ENCODE peak calls at places on chromosomes 6 and 20, in ten cellular contexts. One of them, this sample, is unnamed.
A peak's percentile ranks its signal among the peaks of the same experiment; 100 is the strongest.

GRCh38 chr6:1767481-1768246 is 157.9 kb downstream of the FOXC1 start:
- DNase-seq in hypothalamus: no peak
- DNase-seq in HCT116: no peak
- DNase-seq in MM.1S: peak; percentile 49
- DNase-seq in T-helper 2 cell: no peak
- DNase-seq in NCI-H1092 treated with DMSO at 0.1 percent for 48 hours: no peak
- DNase-seq in cardiac muscle cell: peak; percentile 91
- DNase-seq in nephron progenitor cell: no peak
- DNase-seq in NCI-H1417: no peak
- DNase-seq in NCI-H1105: no peak
- DNase-seq in this sample: no peak

GRCh38 chr20:39358052-39358451 is 395.9 kb downstream of the DHX35 start:
- DNase-seq in hypothalamus: no peak
- DNase-seq in HCT116: no peak
- DNase-seq in MM.1S: peak; percentile 71
- DNase-seq in T-helper 2 cell: no peak
- DNase-seq in NCI-H1092 treated with DMSO at 0.1 percent for 48 hours: peak; percentile 25
- DNase-seq in cardiac muscle cell: no peak
- DNase-seq in nephron progenitor cell: no peak
- DNase-seq in NCI-H1417: no peak
- DNase-seq in NCI-H1105: no peak
- DNase-seq in this sample: no peak

GRCh38 chr20:39988991-39989390 is 700.0 kb downstream of the MAFB start:
- DNase-seq in hypothalamus: no peak
- DNase-seq in HCT116: no peak
- DNase-seq in MM.1S: no peak
- DNase-seq in T-helper 2 cell: no peak
- DNase-seq in NCI-H1092 treated with DMSO at 0.1 percent for 48 hours: no peak
- DNase-seq in cardiac muscle cell: no peak
- DNase-seq in nephron progenitor cell: no peak
- DNase-seq in NCI-H1417: no peak
- DNase-seq in NCI-H1105: no peak
- DNase-seq in this sample: no peak

GRCh38 chr6:85389180-85389797 is 60.6 kb upstream of the NT5E start:
- DNase-seq in hypothalamus: no peak
- DNase-seq in HCT116: no peak
- DNase-seq in MM.1S: no peak
- DNase-seq in T-helper 2 cell: no peak
- DNase-seq in NCI-H1092 treated with DMSO at 0.1 percent for 48 hours: no peak
- DNase-seq in cardiac muscle cell: no peak
- DNase-seq in nephron progenitor cell: no peak
- DNase-seq in NCI-H1417: no peak
- DNase-seq in NCI-H1105: no peak
- DNase-seq in this sample: no peak

GRCh38 chr20:23446505-23446904 is 6.2 kb downstream of the CST11 start:
- DNase-seq in hypothalamus: no peak
- DNase-seq in HCT116: peak; percentile 35
- DNase-seq in MM.1S: peak; percentile 29
- DNase-seq in T-helper 2 cell: no peak
- DNase-seq in NCI-H1092 treated with DMSO at 0.1 percent for 48 hours: peak; percentile 62
- DNase-seq in cardiac muscle cell: peak; percentile 67
- DNase-seq in nephron progenitor cell: peak; percentile 45
- DNase-seq in NCI-H1417: no peak
- DNase-seq in NCI-H1105: peak; percentile 33
- DNase-seq in this sample: no peak

GRCh38 chr6:137488736-137489409 is 5.3 kb downstream of the OLIG3 start:
- DNase-seq in hypothalamus: no peak
- DNase-seq in HCT116: no peak
- DNase-seq in MM.1S: no peak
- DNase-seq in T-helper 2 cell: no peak
- DNase-seq in NCI-H1092 treated with DMSO at 0.1 percent for 48 hours: no peak
- DNase-seq in cardiac muscle cell: no peak
- DNase-seq in nephron progenitor cell: peak; percentile 51
- DNase-seq in NCI-H1417: no peak
- DNase-seq in NCI-H1105: no peak
- DNase-seq in this sample: no peak

GRCh38 chr6:107114872-107115694 is at the start of gene BEND3:
- DNase-seq in hypothalamus: no peak
- DNase-seq in HCT116: no peak
- DNase-seq in MM.1S: peak; percentile 50
- DNase-seq in T-helper 2 cell: no peak
- DNase-seq in NCI-H1092 treated with DMSO at 0.1 percent for 48 hours: peak; percentile 34
- DNase-seq in cardiac muscle cell: peak; percentile 66
- DNase-seq in nephron progenitor cell: peak; percentile 61
- DNase-seq in NCI-H1417: peak; percentile 66
- DNase-seq in NCI-H1105: peak; percentile 44
- DNase-seq in this sample: peak; percentile 14

GRCh38 chr6:28137458-28138020 is 4.1 kb upstream of the ZKSCAN8 start:
- DNase-seq in hypothalamus: no peak
- DNase-seq in HCT116: no peak
- DNase-seq in MM.1S: peak; percentile 20
- DNase-seq in T-helper 2 cell: no peak
- DNase-seq in NCI-H1092 treated with DMSO at 0.1 percent for 48 hours: no peak
- DNase-seq in cardiac muscle cell: no peak
- DNase-seq in nephron progenitor cell: no peak
- DNase-seq in NCI-H1417: peak; percentile 7
- DNase-seq in NCI-H1105: no peak
- DNase-seq in this sample: no peak

GRCh38 chr20:10647471-10647870 is 26.3 kb downstream of the JAG1 start:
- DNase-seq in hypothalamus: no peak
- DNase-seq in HCT116: no peak
- DNase-seq in MM.1S: no peak
- DNase-seq in T-helper 2 cell: no peak
- DNase-seq in NCI-H1092 treated with DMSO at 0.1 percent for 48 hours: no peak
- DNase-seq in cardiac muscle cell: peak; percentile 38
- DNase-seq in nephron progenitor cell: no peak
- DNase-seq in NCI-H1417: peak; percentile 12
- DNase-seq in NCI-H1105: no peak
- DNase-seq in this sample: no peak

GRCh38 chr6:136466789-136467585 is 83.2 kb downstream of the MAP7 start:
- DNase-seq in hypothalamus: no peak
- DNase-seq in HCT116: no peak
- DNase-seq in MM.1S: no peak
- DNase-seq in T-helper 2 cell: no peak
- DNase-seq in NCI-H1092 treated with DMSO at 0.1 percent for 48 hours: peak; percentile 44
- DNase-seq in cardiac muscle cell: peak; percentile 3
- DNase-seq in nephron progenitor cell: no peak
- DNase-seq in NCI-H1417: peak; percentile 47
- DNase-seq in NCI-H1105: no peak
- DNase-seq in this sample: no peak